ENCODE peak calls at places on chromosomes 16 and 17, in four cellular contexts. Z is osteocyte, M is HFF-Myc, W is hepatocyte. N is an unnamed sample.

GRCh38 chr17:11719203-11719602 is 120.9 kb downstream of the DNAH9 start:
- DNase-seq in Z (peak), W (no peak), M (no peak), N (no peak)

GRCh38 chr16:29765167-29766032 is 12.7 kb upstream of the ZG16 start:
- DNase-seq in M (no peak), W (peak), Z (no peak), N (no peak)

GRCh38 chr16:87854907-87855683 is 14.2 kb downstream of the SLC7A5 start:
- DNase-seq in W (no peak), M (no peak), Z (no peak), N (no peak)

GRCh38 chr17:56581635-56582605 is 11.6 kb upstream of the NOG start:
- DNase-seq in W (no peak), M (no peak), Z (no peak), N (no peak)

GRCh38 chr17:58279736-58280479 is 827 bp downstream of the MPO start:
- DNase-seq in W (no peak), Z (peak), M (no peak), N (no peak)

GRCh38 chr16:85521737-85522042 is 91.4 kb upstream of the GSE1 start:
- DNase-seq in M (no peak), Z (no peak), W (peak), N (no peak)

GRCh38 chr16:19223235-19223847 is 55.3 kb downstream of the SYT17 start:
- DNase-seq in M (peak), W (peak), Z (no peak), N (no peak)

GRCh38 chr16:85177448-85177846 is 65.2 kb upstream of the CIBAR2 start:
- DNase-seq in M (no peak), W (no peak), Z (no peak), N (no peak)

GRCh38 chr16:67029249-67030096 is 524 bp downstream of the CBFB start:
- DNase-seq in Z (peak), M (no peak), W (peak), N (no peak)

GRCh38 chr16:66845791-66846221 is 1.6 kb downstream of the CA7 start:
- DNase-seq in M (no peak), W (no peak), Z (no peak), N (no peak)

GRCh38 chr16:47136101-47136820 is 7.5 kb downstream of the NETO2 start:
- DNase-seq in M (no peak), Z (no peak), W (no peak), N (no peak)

GRCh38 chr17:20009302-20010098 is at the start of gene SPECC1:
- DNase-seq in Z (peak), W (peak), M (no peak), N (peak)

GRCh38 chr17:20010886-20011402 is 1.8 kb downstream of the SPECC1 start:
- DNase-seq in M (no peak), W (no peak), Z (no peak), N (no peak)

GRCh38 chr17:20008242-20009051 is 712 bp upstream of the SPECC1 start:
- DNase-seq in W (peak), Z (peak), M (no peak), N (peak)

GRCh38 chr17:20009052-20009301 is 182 bp upstream of the SPECC1 start:
- DNase-seq in Z (no peak), M (no peak), W (no peak), N (no peak)

GRCh38 chr17:20010099-20010863 is 1.1 kb downstream of the SPECC1 start:
- DNase-seq in W (peak), Z (peak), M (no peak), N (no peak)
- TF ChIP-seq CTCF in W (peak), Z (peak), M (peak), N (no peak)

GRCh38 chr17:51166987-51167931 is 1.0 kb downstream of the NME2 start:
- DNase-seq in M (no peak), W (peak), Z (peak), N (peak)
- TF ChIP-seq CTCF in M (peak), W (peak), Z (peak), N (peak)

GRCh38 chr17:1713878-1714487 is 3.8 kb upstream of the TLCD2 start:
- DNase-seq in Z (no peak), M (no peak), W (peak), N (no peak)
- TF ChIP-seq CTCF in Z (peak), M (peak), W (peak), N (no peak)

DNA sequence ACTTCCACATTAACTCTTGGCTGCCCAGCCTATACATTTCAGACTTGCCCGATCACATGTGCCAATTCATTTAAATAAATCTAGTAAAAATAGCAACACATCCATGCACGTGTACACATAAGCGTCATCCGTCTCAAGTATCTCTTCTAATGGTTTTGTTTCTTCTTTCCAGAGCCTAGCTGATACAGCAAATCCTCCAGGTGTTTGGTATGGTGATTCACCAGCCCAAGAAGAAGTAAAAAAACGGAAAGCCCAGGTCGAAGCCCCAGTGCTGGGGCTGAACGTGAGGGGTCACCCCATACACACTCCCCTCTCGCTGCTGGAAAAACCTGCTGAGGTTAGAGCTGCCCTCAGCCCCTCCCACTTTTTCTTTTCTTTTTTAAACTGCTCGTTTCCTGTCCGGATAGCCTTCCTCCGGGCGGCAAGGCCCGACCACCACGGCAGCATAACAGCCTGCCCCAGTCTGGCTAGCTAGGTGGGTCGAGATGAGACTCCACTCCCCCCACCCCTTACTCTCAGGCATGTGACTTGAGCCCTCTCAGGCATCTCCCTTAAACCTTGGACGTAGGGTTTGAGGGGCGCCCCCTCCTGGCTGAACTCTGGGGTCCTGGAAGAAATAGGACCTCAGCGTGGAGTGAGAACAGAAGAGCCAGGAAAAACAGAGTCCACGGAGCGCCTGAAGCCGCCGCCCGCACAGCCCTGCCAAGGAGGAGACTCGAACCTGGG is 13.9 kb upstream of the OR1F1 start:
- DNase-seq in W (no peak), M (no peak), Z (no peak), N (no peak)
- TF ChIP-seq CTCF in W (peak), M (peak), Z (peak), N (peak)

GRCh38 chr16:2429771-2430663 is 770 bp downstream of the CCNF start:
- DNase-seq in Z (no peak), M (no peak), W (peak), N (no peak)
- TF ChIP-seq CTCF in Z (peak), M (no peak), W (peak), N (no peak)

DNA sequence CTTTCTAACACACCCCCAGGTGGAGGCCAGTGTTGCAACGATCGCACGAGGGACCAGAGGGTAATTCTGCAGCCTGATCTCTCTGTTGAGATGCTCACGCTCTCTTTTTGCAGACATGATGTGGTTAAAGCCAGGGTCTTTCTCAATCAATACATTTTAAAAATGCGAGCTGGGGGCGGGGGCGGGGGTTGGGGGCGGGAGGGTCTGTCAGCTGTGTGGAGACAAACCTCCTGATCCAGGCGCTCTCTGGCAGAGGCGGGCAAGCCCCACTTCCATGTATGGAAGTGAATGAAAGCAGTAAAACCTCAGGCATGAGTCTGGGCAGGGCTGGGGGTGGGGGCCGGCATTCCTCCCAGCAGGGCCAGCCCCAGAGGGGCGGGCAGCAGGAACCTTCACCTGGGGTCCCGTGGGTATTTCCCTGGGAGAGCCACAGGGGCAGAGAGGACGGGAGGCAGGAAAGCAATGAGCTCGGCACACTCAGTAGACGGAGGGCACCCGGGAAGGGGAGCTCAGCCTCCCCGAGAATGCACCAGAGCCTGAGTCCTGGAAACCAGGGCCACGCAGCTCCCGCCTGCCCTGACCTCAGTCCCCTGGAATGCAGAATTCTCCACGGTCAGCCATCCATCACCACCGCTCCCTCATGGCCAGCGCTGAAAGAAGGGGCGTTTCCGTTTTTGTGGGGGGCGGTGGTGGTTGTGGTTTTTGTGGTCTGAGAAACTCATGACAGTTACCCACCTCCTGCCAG is 28.0 kb downstream of the NXN start:
- DNase-seq in W (peak), Z (peak), M (no peak), N (peak)
- TF ChIP-seq CTCF in W (no peak), Z (no peak), M (no peak), N (no peak)